ENCODE peak calls at places on chromosomes 16 and 17, in four cellular contexts. One of them, this sample, is unnamed.

GRCh38 chr17:44132275-44132821 is 8.9 kb upstream of the HDAC5 start:
- DNase-seq in AG04450: no peak
- DNase-seq in BJ: no peak
- DNase-seq in prostate gland: no peak
- DNase-seq in this sample: no peak

GRCh38 chr17:65564793-65565192 is 3.3 kb upstream of the AXIN2 start:
- DNase-seq in AG04450: no peak
- DNase-seq in BJ: no peak
- DNase-seq in prostate gland: no peak
- DNase-seq in this sample: no peak

GRCh38 chr16:78461087-78461486 is 361.6 kb downstream of the WWOX start:
- DNase-seq in AG04450: no peak
- DNase-seq in BJ: no peak
- DNase-seq in prostate gland: no peak
- DNase-seq in this sample: no peak

GRCh38 chr17:17580662-17581470 is 10.6 kb downstream of the PEMT start:
- DNase-seq in AG04450: no peak
- DNase-seq in BJ: no peak
- DNase-seq in prostate gland: no peak
- DNase-seq in this sample: no peak

GRCh38 chr16:89037261-89038152 is 56.1 kb upstream of the ACSF3 start:
- DNase-seq in AG04450: no peak
- DNase-seq in BJ: no peak
- DNase-seq in prostate gland: no peak
- DNase-seq in this sample: no peak

GRCh38 chr16:80176114-80176513 is 364.7 kb upstream of the DYNLRB2 start:
- DNase-seq in AG04450: no peak
- DNase-seq in BJ: no peak
- DNase-seq in prostate gland: no peak
- DNase-seq in this sample: no peak

GRCh38 chr16:71626018-71626857 is at the start of gene MARVELD3:
- DNase-seq in AG04450: no peak
- DNase-seq in BJ: no peak
- DNase-seq in prostate gland: peak
- DNase-seq in this sample: no peak

GRCh38 chr17:51598824-51599223 is 338.5 kb downstream of the UTP18 start:
- DNase-seq in AG04450: no peak
- DNase-seq in BJ: no peak
- DNase-seq in prostate gland: no peak
- DNase-seq in this sample: no peak

GRCh38 chr17:9199474-9200196 is 178.3 kb downstream of the NTN1 start:
- DNase-seq in AG04450: no peak
- DNase-seq in BJ: no peak
- DNase-seq in prostate gland: no peak
- DNase-seq in this sample: no peak

GRCh38 chr16:20614201-20615141 is 38.3 kb upstream of the ACSM2B start:
- DNase-seq in AG04450: no peak
- DNase-seq in BJ: no peak
- DNase-seq in prostate gland: no peak
- DNase-seq in this sample: no peak

GRCh38 chr16:11224894-11225676 is 30.9 kb downstream of the SOCS1 start:
- DNase-seq in AG04450: no peak
- DNase-seq in BJ: no peak
- DNase-seq in prostate gland: no peak
- DNase-seq in this sample: peak

GRCh38 chr17:64635647-64636305 is 26.3 kb downstream of the SMURF2 start:
- DNase-seq in AG04450: peak
- DNase-seq in BJ: peak
- DNase-seq in prostate gland: no peak
- DNase-seq in this sample: no peak

DNA sequence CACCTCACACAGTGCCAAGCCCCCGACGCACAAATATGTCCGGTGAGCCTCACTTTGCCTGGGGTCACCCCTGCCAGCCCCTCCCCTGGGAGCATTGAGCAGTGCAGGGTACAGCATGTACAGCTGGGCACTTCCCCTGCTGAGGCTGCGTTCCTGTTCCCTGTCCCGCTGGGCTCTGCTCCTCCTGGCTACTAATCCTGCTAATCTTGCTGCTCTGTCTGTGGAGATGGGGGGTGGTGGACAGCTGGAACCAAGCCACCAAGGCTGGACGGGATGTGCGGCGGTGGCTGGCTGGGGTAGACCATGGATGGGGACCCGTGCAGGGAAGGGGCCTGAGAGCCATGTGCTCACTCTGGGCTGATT is 4.1 kb upstream of the TCAP start:
- DNase-seq in AG04450: no peak
- DNase-seq in BJ: no peak
- DNase-seq in prostate gland: no peak
- DNase-seq in this sample: no peak
- H3K4me3 ChIP-seq in AG04450: no peak
- H3K4me3 ChIP-seq in BJ: no peak
- H3K4me3 ChIP-seq in prostate gland: no peak
- H3K4me3 ChIP-seq in this sample: no peak

GRCh38 chr17:40416671-40417070 is 1.0 kb downstream of the TOP2A start:
- DNase-seq in AG04450: no peak
- DNase-seq in BJ: no peak
- DNase-seq in prostate gland: no peak
- DNase-seq in this sample: no peak
- H3K4me3 ChIP-seq in AG04450: peak
- H3K4me3 ChIP-seq in BJ: peak
- H3K4me3 ChIP-seq in prostate gland: no peak
- H3K4me3 ChIP-seq in this sample: peak

GRCh38 chr17:56778898-56779297 is 54.8 kb downstream of the C17orf67 start:
- DNase-seq in AG04450: no peak
- DNase-seq in BJ: no peak
- DNase-seq in prostate gland: no peak
- DNase-seq in this sample: no peak
- H3K4me3 ChIP-seq in AG04450: no peak
- H3K4me3 ChIP-seq in BJ: no peak
- H3K4me3 ChIP-seq in prostate gland: no peak
- H3K4me3 ChIP-seq in this sample: no peak

GRCh38 chr16:31475949-31476304 is 4.0 kb downstream of the TGFB1I1 start:
- DNase-seq in AG04450: no peak
- DNase-seq in BJ: no peak
- DNase-seq in prostate gland: no peak
- DNase-seq in this sample: no peak

GRCh38 chr16:31478956-31479355 is 4.0 kb upstream of the SLC5A2 start:
- DNase-seq in AG04450: no peak
- DNase-seq in BJ: no peak
- DNase-seq in prostate gland: no peak
- DNase-seq in this sample: no peak

GRCh38 chr16:31479752-31480151 is 3.2 kb upstream of the SLC5A2 start:
- DNase-seq in AG04450: no peak
- DNase-seq in BJ: no peak
- DNase-seq in prostate gland: no peak
- DNase-seq in this sample: no peak

GRCh38 chr16:31476305-31477219 is 4.6 kb downstream of the TGFB1I1 start:
- DNase-seq in AG04450: no peak
- DNase-seq in BJ: no peak
- DNase-seq in prostate gland: peak
- DNase-seq in this sample: peak

GRCh38 chr16:31477220-31478216 is 5.4 kb upstream of the SLC5A2 start:
- DNase-seq in AG04450: no peak
- DNase-seq in BJ: no peak
- DNase-seq in prostate gland: no peak
- DNase-seq in this sample: no peak
- H3K4me3 ChIP-seq in AG04450: no peak
- H3K4me3 ChIP-seq in BJ: no peak
- H3K4me3 ChIP-seq in prostate gland: no peak
- H3K4me3 ChIP-seq in this sample: peak

This sample was measured in effector memory CD4-positive, alpha-beta T cell.